ENCODE peak calls at places on chromosome 18, in eight cellular contexts. U is spleen, D is GM06990, G is mucosa of descending colon, X is heart left ventricle, H is transverse colon, K is mammary epithelial cell, F is fibroblast of lung. J is an unnamed sample.

GRCh38 chr18:41170346-41170745 is 784.7 kb upstream of the PIK3C3 start:
- DNase-seq in H (no peak), F (peak; percentile 13), D (no peak), U (no peak), G (no peak), X (no peak), K (no peak), J (no peak)

GRCh38 chr18:48828201-48828580 is 122.6 kb downstream of the SMAD7 start:
- DNase-seq in D (no peak), H (no peak), U (no peak), G (no peak), K (no peak), X (no peak), F (no peak), J (no peak)

GRCh38 chr18:77647472-77647871 is 397.8 kb downstream of the GALR1 start:
- DNase-seq in U (no peak), H (no peak), K (no peak), D (no peak), X (no peak), G (no peak), F (no peak), J (no peak)

GRCh38 chr18:53739700-53740099 is 484.8 kb downstream of the MBD2 start:
- DNase-seq in G (no peak), H (no peak), X (no peak), U (no peak), D (no peak), F (no peak), K (no peak), J (no peak)

GRCh38 chr18:42310956-42311355 is 355.9 kb downstream of the PIK3C3 start:
- DNase-seq in X (peak; percentile 27), K (peak; percentile 70), F (no peak), G (no peak), D (no peak), U (no peak), H (no peak), J (peak; percentile 1)

GRCh38 chr18:59907660-59908059 is 7.9 kb downstream of the PMAIP1 start:
- DNase-seq in K (no peak), F (no peak), U (no peak), G (no peak), X (no peak), D (no peak), H (no peak), J (no peak)

GRCh38 chr18:73647391-73647790 is 500.2 kb downstream of the FBXO15 start:
- DNase-seq in F (no peak), X (no peak), K (no peak), U (no peak), G (no peak), D (no peak), H (no peak), J (no peak)

GRCh38 chr18:23671564-23671963 is 8.9 kb upstream of the ANKRD29 start:
- DNase-seq in K (no peak), G (no peak), H (no peak), U (no peak), D (no peak), F (no peak), X (peak; percentile 46), J (no peak)

GRCh38 chr18:54251606-54252400 is 17.5 kb upstream of the POLI start:
- DNase-seq in D (no peak), H (no peak), X (no peak), G (no peak), K (no peak), U (no peak), F (no peak), J (no peak)

GRCh38 chr18:55582325-55582724 is 5.7 kb downstream of the TCF4 start:
- DNase-seq in U (no peak), F (no peak), X (no peak), D (no peak), H (no peak), G (no peak), K (no peak), J (no peak)

GRCh38 chr18:21112140-21112473 is 494 bp upstream of the ROCK1 start:
- DNase-seq in F (no peak), D (no peak), H (no peak), U (peak; percentile 93), K (no peak), X (no peak), G (peak; percentile 79), J (no peak)

GRCh38 chr18:69981948-69982347 is 34.3 kb upstream of the CD226 start:
- DNase-seq in H (no peak), X (no peak), U (no peak), G (no peak), D (no peak), F (no peak), K (no peak), J (no peak)

GRCh38 chr18:69987870-69988269 is 40.2 kb upstream of the CD226 start:
- DNase-seq in F (no peak), U (no peak), X (no peak), H (no peak), G (no peak), K (no peak), D (no peak), J (no peak)

GRCh38 chr18:69980982-69981804 is 33.5 kb upstream of the CD226 start:
- DNase-seq in U (no peak), D (no peak), H (no peak), K (no peak), G (no peak), F (no peak), X (no peak), J (no peak)

GRCh38 chr18:69982417-69982816 is 34.7 kb upstream of the CD226 start:
- DNase-seq in K (no peak), G (no peak), F (no peak), X (no peak), D (no peak), H (no peak), U (no peak), J (no peak)

DNA sequence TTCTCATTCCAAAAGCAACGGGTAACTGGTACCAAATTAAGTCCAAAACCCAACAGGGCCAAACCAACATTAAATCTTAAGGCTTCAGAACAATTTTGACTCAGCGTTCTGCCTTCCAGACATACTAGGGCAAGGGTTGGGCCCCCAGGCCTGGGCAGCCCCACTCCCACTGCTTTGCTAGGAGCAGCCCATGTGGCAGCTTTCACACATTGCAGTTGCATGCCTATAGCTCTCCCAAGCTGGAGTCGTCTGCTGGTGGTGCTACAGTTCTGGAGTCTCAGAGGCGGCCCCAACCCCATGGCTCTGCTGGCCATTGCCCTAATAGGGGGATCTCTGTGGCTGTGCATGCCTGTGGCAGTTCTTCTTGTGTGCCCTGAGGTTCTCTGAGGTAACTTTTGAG is 37.6 kb upstream of the CD226 start:
- DNase-seq in G (no peak), D (no peak), X (no peak), K (no peak), F (no peak), H (no peak), U (no peak), J (no peak)
- TF ChIP-seq CTCF in G (no peak), D (no peak), X (no peak), K (no peak), F (no peak), H (no peak), U (no peak), J (no peak)

GRCh38 chr18:9103488-9103887 is 989 bp downstream of the NDUFV2 start:
- DNase-seq in F (peak; percentile 64), G (no peak), K (peak; percentile 29), H (no peak), X (no peak), U (no peak), D (no peak), J (no peak)

GRCh38 chr18:9104244-9104901 is 1.9 kb downstream of the NDUFV2 start:
- DNase-seq in D (no peak), H (no peak), F (no peak), U (no peak), K (no peak), G (no peak), X (no peak), J (no peak)

GRCh38 chr18:9106800-9107574 is 4.5 kb downstream of the NDUFV2 start:
- DNase-seq in G (no peak), K (no peak), D (no peak), H (no peak), F (no peak), X (no peak), U (no peak), J (no peak)

GRCh38 chr18:9106094-9106493 is 3.6 kb downstream of the NDUFV2 start:
- DNase-seq in U (no peak), F (no peak), K (no peak), G (no peak), X (no peak), H (no peak), D (no peak), J (no peak)

GRCh38 chr18:9105420-9105819 is 2.9 kb downstream of the NDUFV2 start:
- DNase-seq in H (no peak), F (no peak), X (no peak), G (no peak), K (no peak), U (no peak), D (no peak), J (no peak)
- H3K4me3 ChIP-seq in H (peak overlapping the region; percentile 62), F (peak overlapping the region; percentile 43), X (peak overlapping the region; percentile 86), G (no peak overlapping the region), K (peak overlapping the region; percentile 92), U (peak overlapping the region; percentile 66), D (peak overlapping the region; percentile 97), J (no peak overlapping the region)

GRCh38 chr18:57666818-57667497 is 45.3 kb upstream of the NARS1 start:
- DNase-seq in K (peak; percentile 38), U (no peak), G (no peak), H (no peak), D (no peak), F (peak; percentile 79), X (no peak), J (peak; percentile 15)
- H3K36me3 ChIP-seq in K (peaks cover 2% of the 10 kb centered on the region), U (no peaks in the 10 kb centered on the region), G (peaks cover 6% of the 10 kb centered on the region), H (peaks cover 39% of the 10 kb centered on the region), D (no peaks in the 10 kb centered on the region), F (peaks cover 19% of the 10 kb centered on the region), X (peaks cover under 1% of the 10 kb centered on the region), J (peaks cover 15% of the 10 kb centered on the region)

DNA sequence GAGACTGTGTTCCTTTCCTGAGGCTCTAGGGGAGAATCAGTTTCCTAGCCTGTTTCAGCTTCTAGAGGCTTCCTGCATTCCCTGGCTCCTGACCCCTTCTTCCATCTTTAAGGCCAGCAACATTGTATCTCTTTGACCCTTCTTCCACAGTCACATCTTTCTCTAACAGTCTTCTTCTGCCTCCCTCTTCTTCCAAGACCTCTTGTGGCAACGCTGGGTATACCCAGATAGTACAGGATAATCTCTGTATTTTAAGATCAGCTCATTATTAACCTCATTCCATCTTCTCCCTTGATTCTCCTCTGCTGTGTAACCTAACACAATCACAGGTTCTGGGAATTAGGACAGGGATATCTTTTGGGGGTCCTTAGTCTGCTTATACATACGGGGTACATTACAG is 8.9 kb upstream of the MYL12A start:
- DNase-seq in U (no peak), D (no peak), F (no peak), X (no peak), G (no peak), H (no peak), K (no peak), J (no peak)
- TF ChIP-seq CTCF in U (no peak), D (no peak), F (peak; percentile 15), X (no peak), G (no peak), H (no peak), K (no peak), J (peak; percentile 32)

DNA sequence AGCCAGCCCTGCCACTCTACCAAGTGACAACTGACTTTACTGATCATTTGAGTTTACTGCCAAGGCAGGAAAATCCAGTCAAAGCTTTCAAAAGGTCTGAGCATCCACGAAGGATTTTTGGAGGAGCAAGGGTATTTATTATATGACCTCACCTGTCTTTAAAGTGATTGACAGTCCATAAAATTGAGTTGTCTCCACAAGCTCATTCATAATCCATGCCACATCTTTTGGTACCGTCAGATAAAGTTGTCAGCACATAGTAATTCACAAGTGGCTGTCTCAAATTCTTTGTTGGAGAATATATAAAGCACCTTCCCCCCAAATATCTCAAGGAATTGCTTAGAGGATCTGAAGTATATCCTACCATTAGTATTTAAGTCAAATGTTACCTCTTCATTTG is 240.5 kb downstream of the METTL4 start:
- DNase-seq in K (no peak), F (no peak), G (no peak), D (no peak), U (no peak), X (no peak), H (no peak), J (no peak)
- H3K4me3 ChIP-seq in K (no peak overlapping the region), F (no peak overlapping the region), G (no peak overlapping the region), D (no peak overlapping the region), U (no peak overlapping the region), X (no peak overlapping the region), H (no peak overlapping the region), J (no peak overlapping the region)